ENCODE peak calls at places on chromosomes 6 and 20, in nine cellular contexts. I is NCI-H1092; V is progenitor cell of endocrine pancreas; Q is HEK293T; N is H9; S is PC-9; E is NCI-H1436; X is stimulated activated CD4-positive, alpha-beta T cell treated with anti-CD3 and anti-CD28 coated beads, Interleukin-12 subunit alpha, Interleukin-12 subunit beta, amount 100 ng/mL, for 48 hours; H is NCI-H2171 treated with DMSO at 0.1 percent for 48 hours. M is an unnamed sample.

GRCh38 chr6:169156108-169156821 is 97.4 kb downstream of the THBS2 start:
- DNase-seq in I (no peak), V (no peak), Q (no peak), N (no peak), S (no peak), E (no peak), X (no peak), H (no peak), M (no peak)

GRCh38 chr6:169112483-169113320 is 140.9 kb downstream of the THBS2 start:
- DNase-seq in I (no peak), V (no peak), Q (no peak), N (peak), S (no peak), E (no peak), X (no peak), H (no peak), M (no peak)

GRCh38 chr20:63295018-63295417 is 2.0 kb downstream of the COL20A1 start:
- DNase-seq in I (no peak), V (no peak), Q (no peak), N (no peak), S (no peak), E (no peak), X (no peak), H (no peak), M (no peak)

GRCh38 chr6:4270799-4271198 is 135.4 kb upstream of the ECI2 start:
- DNase-seq in I (no peak), V (no peak), Q (no peak), N (no peak), S (peak), E (no peak), X (no peak), H (peak), M (peak)

GRCh38 chr6:157770946-157771345 is 52.1 kb upstream of the SNX9 start:
- DNase-seq in I (no peak), V (no peak), Q (no peak), N (no peak), S (peak), E (no peak), X (no peak), H (no peak), M (no peak)

GRCh38 chr20:9800406-9800805 is 38.5 kb downstream of the PAK5 start:
- DNase-seq in I (no peak), V (no peak), Q (no peak), N (no peak), S (no peak), E (no peak), X (no peak), H (no peak), M (no peak)

GRCh38 chr6:12578751-12579150 is 137.8 kb upstream of the PHACTR1 start:
- DNase-seq in I (no peak), V (no peak), Q (no peak), N (no peak), S (no peak), E (no peak), X (no peak), H (no peak), M (no peak)

GRCh38 chr6:149885888-149886287 is 12.0 kb downstream of the RAET1E start:
- DNase-seq in I (no peak), V (no peak), Q (no peak), N (no peak), S (no peak), E (no peak), X (no peak), H (no peak), M (no peak)

GRCh38 chr6:1580585-1580984 is 29.1 kb upstream of the FOXC1 start:
- DNase-seq in I (no peak), V (no peak), Q (no peak), N (no peak), S (no peak), E (no peak), X (no peak), H (no peak), M (no peak)

GRCh38 chr6:27986928-27987725 is 30.1 kb downstream of the OR2B6 start:
- DNase-seq in I (no peak), V (no peak), Q (no peak), N (no peak), S (no peak), E (no peak), X (no peak), H (no peak), M (no peak)

GRCh38 chr20:63697357-63697867 is 960 bp downstream of the TNFRSF6B start:
- DNase-seq in I (no peak), V (no peak), Q (no peak), N (no peak), S (peak), E (no peak), X (no peak), H (no peak), M (no peak)

GRCh38 chr20:30168800-30169138 is 1088.7 kb upstream of the DEFB115 start:
- DNase-seq in I (no peak), V (no peak), Q (no peak), N (no peak), S (no peak), E (no peak), X (no peak), H (no peak), M (no peak)

GRCh38 chr6:20840675-20841074 is 306.4 kb downstream of the CDKAL1 start:
- DNase-seq in I (no peak), V (no peak), Q (no peak), N (no peak), S (no peak), E (no peak), X (no peak), H (no peak), M (no peak)

GRCh38 chr6:112298816-112299281 is 44.5 kb upstream of the LAMA4 start:
- DNase-seq in I (no peak), V (no peak), Q (no peak), N (no peak), S (peak), E (no peak), X (no peak), H (no peak), M (no peak)

GRCh38 chr20:16528078-16528477 is 45.2 kb downstream of the KIF16B start:
- DNase-seq in I (no peak), V (no peak), Q (no peak), N (no peak), S (peak), E (peak), X (no peak), H (peak), M (peak)

M was measured in DMS 273 treated with DMSO at 0.1 percent for 48 hours.